ENCODE peak calls at places on chromosomes 3 and 15, in five cellular contexts. U is K562, G is upper lobe of left lung, V is GM23338, I is stomach. B is an unnamed sample.

GRCh38 chr3:122084795-122085194 is 29.6 kb downstream of the CD86 start:
- DNase-seq in U (no peak), V (no peak), G (no peak), I (no peak), B (no peak)

GRCh38 chr3:57745101-57745500 is 11.0 kb upstream of the SLMAP start:
- DNase-seq in G (no peak), V (no peak), I (no peak), U (no peak), B (no peak)

GRCh38 chr3:134186391-134186790 is 64.3 kb downstream of the RYK start:
- DNase-seq in I (no peak), U (no peak), V (no peak), G (no peak), B (no peak)

GRCh38 chr3:153215971-153216370 is 53.9 kb downstream of the RAP2B start:
- DNase-seq in G (no peak), U (no peak), I (no peak), V (no peak), B (no peak)

GRCh38 chr3:36792342-36792741 is 28.0 kb upstream of the DCLK3 start:
- DNase-seq in U (peak; percentile 66), G (no peak), V (peak; percentile 86), I (no peak), B (no peak)

GRCh38 chr15:63430766-63431451 is 49.3 kb upstream of the CA12 start:
- DNase-seq in V (no peak), U (no peak), G (no peak), I (no peak), B (no peak)

GRCh38 chr3:49295489-49296058 is 18.5 kb upstream of the C3orf62 start:
- DNase-seq in I (no peak), U (peak; percentile 29), V (peak; percentile 60), G (no peak), B (no peak)

GRCh38 chr15:63488432-63488910 is 15.9 kb upstream of the USP3 start:
- DNase-seq in V (no peak), U (no peak), G (no peak), I (no peak), B (no peak)

GRCh38 chr3:143897558-143898305 is 49.5 kb upstream of the SLC9A9 start:
- DNase-seq in I (no peak), V (peak; percentile 47), U (no peak), G (no peak), B (no peak)

GRCh38 chr15:67977690-67978089 is 76.4 kb upstream of the PIAS1 start:
- DNase-seq in V (no peak), I (no peak), U (no peak), G (no peak), B (no peak)

GRCh38 chr3:143035466-143036214 is 34.3 kb downstream of the U2SURP start:
- DNase-seq in I (no peak), V (no peak), U (no peak), G (no peak), B (no peak)

GRCh38 chr15:31437686-31438085 is 111.1 kb downstream of the KLF13 start:
- DNase-seq in I (no peak), G (no peak), V (no peak), U (no peak), B (no peak)

GRCh38 chr3:14156843-14157561 is 21.4 kb downstream of the XPC start:
- DNase-seq in V (no peak), U (no peak), G (no peak), I (no peak), B (no peak)

GRCh38 chr3:126259411-126260391 is 79.3 kb upstream of the ALDH1L1 start:
- DNase-seq in V (peak; percentile 66), U (peak; percentile 52), G (peak; percentile 64), I (peak; percentile 69), B (no peak)

GRCh38 chr15:31398677-31399260 is 72.1 kb downstream of the KLF13 start:
- DNase-seq in U (no peak), V (no peak), G (no peak), I (no peak), B (no peak)

GRCh38 chr15:73153024-73153423 is 100.8 kb downstream of the NEO1 start:
- DNase-seq in I (no peak), U (no peak), G (no peak), V (no peak), B (no peak)

GRCh38 chr3:161964856-161965255 is 468.2 kb downstream of the OTOL1 start:
- DNase-seq in I (no peak), V (no peak), G (no peak), U (no peak), B (no peak)

GRCh38 chr3:57546616-57547015 is 2.5 kb upstream of the DNAH12 start:
- DNase-seq in V (no peak), U (no peak), I (no peak), G (no peak), B (no peak)

GRCh38 chr3:171970301-171970788 is 69.0 kb upstream of the FNDC3B start:
- DNase-seq in I (no peak), V (no peak), U (peak; percentile 45), G (no peak), B (no peak)

GRCh38 chr3:63395960-63396359 is 117.9 kb downstream of the SYNPR start:
- DNase-seq in V (no peak), G (no peak), I (no peak), U (no peak), B (no peak)

GRCh38 chr3:87987952-87988351 is 70.9 kb downstream of the CGGBP1 start:
- DNase-seq in V (peak; percentile 65), U (peak; percentile 32), G (no peak), I (no peak), B (no peak)

GRCh38 chr3:114848087-114848486 is 299.0 kb downstream of the ZBTB20 start:
- DNase-seq in I (no peak), U (no peak), G (no peak), V (no peak), B (no peak)

GRCh38 chr15:84736375-84736774 is 12.0 kb upstream of the ZNF592 start:
- DNase-seq in I (no peak), V (no peak), U (no peak), G (no peak), B (peak; percentile 65)

GRCh38 chr3:98779936-98780335 is 16.8 kb downstream of the ST3GAL6 start:
- DNase-seq in G (no peak), V (no peak), I (no peak), U (no peak), B (no peak)

GRCh38 chr3:86774082-86774691 is 216.8 kb downstream of the VGLL3 start:
- DNase-seq in V (peak; percentile 52), G (no peak), I (no peak), U (peak; percentile 1), B (no peak)

GRCh38 chr3:127005864-127006500 is 23.1 kb downstream of the PLXNA1 start:
- DNase-seq in U (no peak), G (no peak), I (no peak), V (no peak), B (no peak)

GRCh38 chr3:45546636-45547201 is 47.8 kb upstream of the LIMD1 start:
- DNase-seq in V (peak; percentile 89), G (no peak), I (no peak), U (peak; percentile 78), B (no peak)

GRCh38 chr3:45545476-45545875 is 49.1 kb upstream of the LIMD1 start:
- DNase-seq in U (peak; percentile 87), I (no peak), V (no peak), G (peak; percentile 66), B (no peak)

GRCh38 chr3:45547202-45547701 is 47.3 kb upstream of the LIMD1 start:
- DNase-seq in G (no peak), I (peak; percentile 35), U (no peak), V (no peak), B (no peak)

GRCh38 chr3:45544719-45545296 is 49.7 kb upstream of the LIMD1 start:
- DNase-seq in G (peak; percentile 57), I (no peak), U (no peak), V (no peak), B (no peak)

GRCh38 chr3:45546223-45546622 is 48.3 kb upstream of the LIMD1 start:
- DNase-seq in I (no peak), G (no peak), U (no peak), V (no peak), B (no peak)
- H3K4me1 ChIP-seq in I (peaks cover 51% of the 10 kb centered on the region), G (peaks cover 45% of the 10 kb centered on the region), U (peaks cover 44% of the 10 kb centered on the region), V (no peaks in the 10 kb centered on the region), B (peaks cover 7% of the 10 kb centered on the region)

DNA sequence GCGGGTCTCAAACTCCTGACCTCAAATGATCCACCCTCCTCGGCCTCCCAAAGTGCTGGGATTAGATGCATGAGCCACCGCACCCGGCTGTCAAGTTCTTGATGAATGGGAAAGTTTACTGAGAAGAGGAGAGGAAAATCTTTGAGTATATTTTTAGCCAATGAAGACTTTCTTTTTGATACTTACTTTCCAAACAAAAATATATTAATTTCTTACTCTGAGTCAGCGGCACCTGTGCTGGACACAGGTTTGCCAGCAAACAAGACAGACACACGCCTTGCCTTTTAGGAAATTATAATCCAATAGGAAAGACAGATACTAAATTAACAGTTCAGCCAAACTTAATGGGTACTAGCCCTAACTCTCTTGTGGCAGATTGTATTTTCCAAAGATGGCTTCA is 166.6 kb downstream of the SHQ1 start:
- DNase-seq in V (no peak), U (no peak), G (no peak), I (no peak), B (no peak)
- H3K4me3 ChIP-seq in V (no peak overlapping the region), U (no peak overlapping the region), G (no peak overlapping the region), I (no peak overlapping the region), B (no peak overlapping the region)

GRCh38 chr3:154243353-154243752 is 80.9 kb downstream of the DHX36 start:
- DNase-seq in U (no peak), I (no peak), V (no peak), G (no peak), B (no peak)
- TF ChIP-seq POLR2AphosphoS5 in U (no peak), I (peak; percentile 64), V (no peak), G (no peak), B (no peak)

GRCh38 chr15:90159213-90159612 is 41.9 kb upstream of the SEMA4B start:
- DNase-seq in U (no peak), I (peak; percentile 36), V (no peak), G (peak; percentile 51), B (no peak)

GRCh38 chr15:90153658-90154057 is 47.5 kb upstream of the SEMA4B start:
- DNase-seq in G (no peak), U (no peak), I (no peak), V (no peak), B (no peak)

GRCh38 chr15:90154246-90154645 is 46.9 kb upstream of the SEMA4B start:
- DNase-seq in G (no peak), I (no peak), V (no peak), U (no peak), B (no peak)

GRCh38 chr15:90151989-90152645 is 49.0 kb upstream of the SEMA4B start:
- DNase-seq in I (peak; percentile 48), G (peak; percentile 33), V (peak; percentile 85), U (no peak), B (no peak)

GRCh38 chr15:90154861-90155626 is 46.1 kb upstream of the SEMA4B start:
- DNase-seq in G (peak; percentile 58), V (no peak), U (no peak), I (no peak), B (no peak)
- H3K4me1 ChIP-seq in G (peaks cover 22% of the 10 kb centered on the region), V (peaks cover 20% of the 10 kb centered on the region), U (peaks cover 21% of the 10 kb centered on the region), I (peaks cover 41% of the 10 kb centered on the region), B (peaks cover 29% of the 10 kb centered on the region)